ENCODE peak calls at places on chromosomes 2 and 18, in five cellular contexts. R is adrenal gland; B is psoas muscle; K is CD4-positive, CD25-positive, alpha-beta regulatory T cell; P is aorta. A is an unnamed sample.

GRCh38 chr2:223774193-223774592 is 63.2 kb downstream of the AP1S3 start:
- DNase-seq in P (no peak), K (no peak), R (no peak), B (no peak), A (no peak)

GRCh38 chr2:168490916-168491605 is 35.0 kb downstream of the CERS6 start:
- DNase-seq in R (no peak), K (no peak), P (no peak), B (no peak), A (no peak)

GRCh38 chr2:176109226-176109954 is 2.3 kb downstream of the HOXD11 start:
- DNase-seq in K (no peak), B (no peak), P (no peak), R (no peak), A (no peak)

GRCh38 chr2:109000654-109001600 is 11.9 kb upstream of the EDAR start:
- DNase-seq in K (no peak), P (no peak), B (no peak), R (no peak), A (no peak)

GRCh38 chr2:240238201-240238600 is 97.7 kb upstream of the OTOS start:
- DNase-seq in P (no peak), B (no peak), K (no peak), R (no peak), A (no peak)

GRCh38 chr2:137117385-137117784 is 352.0 kb downstream of the THSD7B start:
- DNase-seq in P (no peak), B (no peak), K (no peak), R (no peak), A (no peak)

GRCh38 chr2:119233326-119234020 is 9.8 kb downstream of the STEAP3 start:
- DNase-seq in K (no peak), B (peak), P (no peak), R (no peak), A (no peak)

GRCh38 chr2:186592137-186592875 is 2.5 kb downstream of the ITGAV start:
- DNase-seq in R (no peak), K (no peak), B (no peak), P (no peak), A (no peak)

GRCh38 chr2:72893594-72894319 is 6.5 kb downstream of the SPR start:
- DNase-seq in R (peak), B (no peak), K (no peak), P (peak), A (peak)

GRCh38 chr2:224948859-224949258 is 93.4 kb downstream of the DOCK10 start:
- DNase-seq in B (no peak), K (no peak), P (peak), R (no peak), A (no peak)

GRCh38 chr2:168559187-168559586 is 103.1 kb downstream of the CERS6 start:
- DNase-seq in R (peak), P (no peak), B (no peak), K (no peak), A (no peak)

GRCh38 chr2:138182913-138183312 is 218.6 kb downstream of the HNMT start:
- DNase-seq in B (no peak), K (no peak), P (no peak), R (no peak), A (no peak)

GRCh38 chr2:110116033-110116710 is 550 bp upstream of the MALL start:
- DNase-seq in B (peak), P (peak), R (peak), K (no peak), A (peak)

GRCh38 chr2:163370169-163370886 is 365.5 kb downstream of the FIGN start:
- DNase-seq in B (no peak), K (no peak), P (no peak), R (no peak), A (no peak)

GRCh38 chr2:127076924-127077323 is 30.0 kb downstream of the BIN1 start:
- DNase-seq in K (no peak), P (no peak), R (peak), B (peak), A (no peak)

DNA sequence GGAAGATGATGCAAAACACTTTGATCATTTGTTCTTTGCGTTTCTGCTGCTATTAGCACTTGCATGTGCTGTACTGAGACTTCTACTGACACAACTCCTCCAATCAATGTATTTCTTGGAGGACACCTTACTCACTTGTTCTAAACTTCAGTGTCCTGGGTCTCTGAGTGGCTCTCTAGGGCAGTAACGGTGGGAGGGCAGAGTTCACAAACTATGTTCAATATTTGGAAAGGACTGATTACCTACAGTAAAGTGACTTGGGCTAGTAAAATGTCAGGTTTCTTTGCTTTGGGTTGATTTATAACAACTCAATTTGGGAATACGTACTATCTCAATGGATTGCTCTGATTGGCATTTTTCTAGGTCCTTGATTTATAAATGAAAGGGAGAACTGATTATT is 49.3 kb upstream of the PAX8 start:
- DNase-seq in P (no peak), R (no peak), B (no peak), K (no peak), A (peak)
- H3K4me3 ChIP-seq in P (no peak), R (no peak), B (no peak), K (no peak), A (no peak)

DNA sequence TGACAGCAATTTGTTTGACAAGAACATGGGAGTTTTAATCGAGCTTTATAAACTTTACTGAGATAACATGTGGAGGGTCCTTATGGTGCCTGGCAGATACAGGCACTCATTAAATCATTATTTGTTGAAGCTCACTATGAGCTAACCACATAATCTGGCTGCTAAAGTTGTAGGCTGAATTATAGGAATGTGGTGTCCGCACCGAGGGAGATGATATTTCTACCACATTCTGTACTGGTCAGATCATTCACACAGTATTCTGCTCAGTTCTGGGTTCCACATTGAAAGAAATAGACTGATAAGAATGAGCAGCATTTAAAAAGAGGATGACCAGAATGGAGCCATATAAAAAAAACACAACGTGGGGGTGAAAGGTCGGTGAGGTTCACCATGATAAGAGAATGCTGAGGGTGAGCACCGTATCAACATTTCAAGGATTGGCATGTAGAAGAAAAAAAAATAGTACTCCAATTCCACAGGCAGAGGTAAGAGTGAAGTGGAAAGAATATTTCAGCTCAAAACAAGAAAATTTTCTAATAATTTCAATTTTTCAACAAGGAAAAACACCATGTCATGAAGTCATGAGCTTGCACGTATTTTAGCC is 54.4 kb downstream of the TMEFF2 start:
- DNase-seq in K (no peak), P (no peak), R (no peak), B (no peak), A (no peak)
- H3K4me3 ChIP-seq in K (no peak), P (no peak), R (no peak), B (no peak), A (no peak)

GRCh38 chr2:236166157-236166780 is 1.9 kb downstream of the GBX2 start:
- DNase-seq in B (no peak), K (no peak), P (no peak), R (no peak), A (no peak)

GRCh38 chr2:236168110-236169067 is at the start of gene GBX2:
- DNase-seq in P (no peak), K (no peak), R (no peak), B (no peak), A (peak)

GRCh38 chr2:236169151-236169721 is 1.1 kb upstream of the GBX2 start:
- DNase-seq in B (no peak), K (no peak), P (no peak), R (no peak), A (no peak)

GRCh38 chr2:236166781-236167296 is 1.3 kb downstream of the GBX2 start:
- DNase-seq in P (no peak), K (no peak), B (no peak), R (no peak), A (no peak)

DNA sequence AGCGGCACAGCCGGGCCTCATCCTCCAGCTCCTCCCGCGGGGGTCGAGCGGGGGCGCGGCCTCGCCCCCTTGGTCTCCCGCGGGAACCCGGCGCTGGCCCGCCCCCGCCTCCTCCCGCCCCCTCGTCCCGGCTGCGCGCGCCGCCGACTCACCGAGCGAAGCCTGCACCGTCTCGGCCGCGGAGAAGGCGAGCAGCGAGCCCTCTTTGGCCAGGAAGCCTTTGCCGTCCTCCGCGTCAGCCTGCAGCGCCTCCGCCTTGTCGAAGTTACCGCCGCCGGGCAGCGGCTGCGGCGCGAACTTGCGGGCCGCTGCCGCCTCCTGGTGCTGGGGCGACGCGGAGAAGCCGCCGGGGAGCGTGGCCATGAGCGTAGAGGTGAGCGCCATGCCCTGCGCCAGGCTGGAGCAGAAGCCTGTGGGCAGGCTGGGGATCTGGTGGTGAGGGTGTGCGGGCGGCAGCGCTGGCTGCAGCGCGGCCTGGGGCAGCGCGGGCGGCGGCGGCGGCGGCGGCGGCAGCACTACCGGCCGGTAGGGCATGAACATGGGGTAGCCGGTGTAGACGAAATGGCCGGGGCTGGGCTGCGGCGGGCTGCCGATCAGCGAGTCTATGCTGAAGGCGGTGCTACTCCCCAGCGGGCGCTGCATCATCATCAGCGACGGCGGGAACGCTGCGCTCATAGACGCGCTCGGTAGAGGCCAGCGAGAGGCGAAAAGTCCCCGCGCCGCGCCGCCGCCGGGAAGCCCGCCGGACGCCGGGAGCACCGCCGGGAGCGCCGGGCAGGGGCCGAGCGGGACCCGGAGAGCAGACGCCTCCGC is 683 bp downstream of the GBX2 start:
- DNase-seq in R (no peak), K (no peak), P (no peak), B (no peak), A (peak)
- H3K4me3 ChIP-seq in R (no peak), K (no peak), P (peak), B (peak), A (peak)

GRCh38 chr2:99957724-99958123 is 184.7 kb downstream of the AFF3 start:
- DNase-seq in K (no peak), P (no peak), B (no peak), R (no peak), A (no peak)
- H3K4me3 ChIP-seq in K (no peak), P (no peak), B (no peak), R (no peak), A (no peak)

GRCh38 chr18:50272593-50272992 is 6.3 kb upstream of the CFAP53 start:
- DNase-seq in B (no peak), R (no peak), P (no peak), K (no peak), A (no peak)

GRCh38 chr18:50266248-50266704 is at the start of gene CFAP53:
- DNase-seq in K (peak), R (peak), P (peak), B (peak), A (peak)

GRCh38 chr18:50262977-50263376 is 3.3 kb downstream of the CFAP53 start:
- DNase-seq in P (no peak), R (no peak), K (no peak), B (no peak), A (no peak)

GRCh38 chr18:50273203-50274043 is 7.1 kb upstream of the CFAP53 start:
- DNase-seq in K (no peak), R (no peak), P (no peak), B (no peak), A (no peak)

GRCh38 chr18:50268022-50268747 is 1.9 kb upstream of the CFAP53 start:
- DNase-seq in R (peak), B (peak), P (peak), K (peak), A (no peak)
- H3K4me3 ChIP-seq in R (no peak), B (peak), P (peak), K (peak), A (no peak)

DNA sequence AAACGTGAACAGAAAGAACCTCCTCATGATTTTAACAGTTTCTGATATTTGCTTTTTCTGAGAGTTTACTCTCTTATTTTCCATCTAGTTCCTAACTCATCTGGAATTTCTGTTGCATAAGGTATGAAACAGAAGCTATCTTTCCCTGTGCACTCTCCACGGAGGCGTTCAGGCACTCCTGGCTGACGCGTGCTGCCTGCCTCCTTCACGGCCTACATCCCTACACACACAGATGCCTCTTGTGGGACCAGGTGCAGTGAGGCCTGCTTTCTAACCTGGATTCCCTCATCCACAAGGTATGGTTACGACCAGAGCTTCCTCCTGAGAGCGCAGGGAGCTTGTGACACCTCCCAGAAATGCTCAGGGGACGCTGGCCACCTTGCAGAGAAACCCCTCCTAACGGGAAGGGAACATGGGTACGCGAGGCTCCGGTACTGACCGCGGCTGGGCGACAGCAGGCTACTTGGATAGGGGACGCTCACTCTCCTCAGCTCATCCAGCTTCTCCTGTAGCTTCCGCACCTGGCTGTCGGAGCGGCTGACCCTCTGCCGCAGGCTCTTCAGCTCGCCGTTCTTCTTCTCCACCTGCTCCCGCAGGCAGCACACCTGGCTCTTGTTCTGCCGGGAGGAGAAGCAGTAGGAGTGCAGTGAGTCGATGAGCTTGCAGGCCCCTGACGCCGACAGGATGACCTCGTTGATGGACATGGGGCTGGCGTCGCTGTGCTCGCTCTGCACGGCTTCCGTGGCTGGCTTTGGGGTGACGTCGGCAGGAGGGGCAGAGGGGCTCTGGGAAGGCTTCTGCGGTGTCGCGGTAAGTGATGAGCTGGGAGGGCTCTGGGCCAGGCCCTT is 4.3 kb downstream of the THAP4 start:
- DNase-seq in K (no peak), B (no peak), R (no peak), P (no peak), A (no peak)
- H3K4me3 ChIP-seq in K (no peak), B (no peak), R (no peak), P (no peak), A (no peak)

DNA sequence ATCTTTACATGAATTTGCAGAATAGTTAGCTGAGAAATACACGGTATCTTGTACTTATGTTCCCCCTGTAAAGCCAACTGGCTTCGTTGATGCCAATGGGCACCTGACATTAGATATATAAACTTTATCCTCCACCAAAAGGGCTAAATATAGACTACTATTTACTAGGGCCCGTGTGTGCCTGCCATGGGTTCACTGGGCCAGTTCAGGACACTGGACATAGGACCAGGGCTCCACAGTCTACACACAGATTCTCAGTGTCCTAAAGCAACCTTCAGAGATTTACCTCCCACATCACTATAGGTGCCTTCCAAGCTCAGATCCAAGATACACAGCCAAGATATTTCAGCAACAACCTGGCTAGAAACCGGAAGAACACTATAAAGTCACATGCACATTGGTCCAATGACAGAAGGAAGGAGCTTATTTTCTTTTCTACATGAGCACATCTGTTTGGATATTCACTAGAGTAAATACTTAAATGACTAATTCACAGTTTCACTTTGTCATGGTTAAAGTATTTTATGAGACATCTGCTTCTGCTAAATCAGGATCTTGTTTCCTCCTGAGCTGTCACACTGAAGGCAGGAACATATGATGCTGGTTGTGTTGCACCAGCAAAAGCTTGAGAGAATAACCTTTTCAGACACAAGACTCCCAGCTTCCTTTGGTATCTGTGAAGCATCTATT is 95.1 kb downstream of the MYO5B start:
- DNase-seq in R (no peak), B (no peak), K (no peak), P (no peak), A (no peak)
- H3K4me3 ChIP-seq in R (no peak), B (no peak), K (no peak), P (no peak), A (no peak)

GRCh38 chr2:3563521-3563976 is 5.4 kb upstream of the RNASEH1 start:
- DNase-seq in B (no peak), P (no peak), R (no peak), K (no peak), A (no peak)
- H3K4me3 ChIP-seq in B (no peak), P (no peak), R (no peak), K (no peak), A (no peak)

A was measured in Caco-2.